ENCODE peak calls at places on chromosomes 5 and 9, in seven cellular contexts. B is CD4-positive, CD25-positive, alpha-beta regulatory T cell; V is thyroid gland; P is upper lobe of right lung; X is CD4-positive, alpha-beta memory T cell; Y is hepatocyte; C is CD8-positive, alpha-beta T cell. Q is an unnamed sample.

GRCh38 chr5:163005949-163006348 is 431.4 kb upstream of the CCNG1 start:
- DNase-seq in B (no peak), V (no peak), P (no peak), X (no peak), Y (no peak), C (no peak), Q (no peak)

GRCh38 chr5:33850100-33850594 is 41.6 kb downstream of the ADAMTS12 start:
- DNase-seq in B (no peak), V (no peak), P (no peak), X (peak; percentile 15), Y (no peak), C (no peak), Q (no peak)

GRCh38 chr5:179974946-179975712 is 67.4 kb upstream of the TBC1D9B start:
- DNase-seq in B (no peak), V (peak; percentile 59), P (peak; percentile 70), X (peak; percentile 3), Y (peak; percentile 39), C (peak; percentile 13), Q (no peak)

GRCh38 chr9:127233582-127234350 is 30.8 kb upstream of the GARNL3 start:
- DNase-seq in B (no peak), V (no peak), P (no peak), X (no peak), Y (no peak), C (no peak), Q (no peak)

GRCh38 chr5:150313501-150313900 is 10.8 kb upstream of the ARSI start:
- DNase-seq in B (no peak), V (no peak), P (no peak), X (no peak), Y (no peak), C (no peak), Q (no peak)

GRCh38 chr5:61603211-61603908 is 271.3 kb downstream of the ZSWIM6 start:
- DNase-seq in B (no peak), V (peak; percentile 31), P (no peak), X (no peak), Y (no peak), C (no peak), Q (no peak)

GRCh38 chr9:127903557-127904475 is 4.4 kb upstream of the ST6GALNAC6 start:
- DNase-seq in B (peak; percentile 48), V (peak; percentile 89), P (peak; percentile 90), X (peak; percentile 58), Y (peak; percentile 48), C (no peak), Q (peak; percentile 58)

GRCh38 chr9:134186471-134187109 is 22.2 kb upstream of the RNU6ATAC start:
- DNase-seq in B (no peak), V (no peak), P (peak; percentile 61), X (no peak), Y (no peak), C (no peak), Q (no peak)

GRCh38 chr9:92617951-92618510 is 51.9 kb downstream of the IPPK start:
- DNase-seq in B (no peak), V (no peak), P (no peak), X (no peak), Y (no peak), C (no peak), Q (no peak)

GRCh38 chr9:126262738-126263137 is 63.9 kb upstream of the MVB12B start:
- DNase-seq in B (no peak), V (no peak), P (no peak), X (no peak), Y (no peak), C (no peak), Q (no peak)

GRCh38 chr5:72138943-72139467 is 31.7 kb downstream of the MAP1B start:
- DNase-seq in B (no peak), V (no peak), P (no peak), X (no peak), Y (no peak), C (no peak), Q (no peak)

GRCh38 chr9:108535526-108535925 is 320.3 kb downstream of the ACTL7B start:
- DNase-seq in B (no peak), V (no peak), P (no peak), X (no peak), Y (no peak), C (no peak), Q (no peak)

DNA sequence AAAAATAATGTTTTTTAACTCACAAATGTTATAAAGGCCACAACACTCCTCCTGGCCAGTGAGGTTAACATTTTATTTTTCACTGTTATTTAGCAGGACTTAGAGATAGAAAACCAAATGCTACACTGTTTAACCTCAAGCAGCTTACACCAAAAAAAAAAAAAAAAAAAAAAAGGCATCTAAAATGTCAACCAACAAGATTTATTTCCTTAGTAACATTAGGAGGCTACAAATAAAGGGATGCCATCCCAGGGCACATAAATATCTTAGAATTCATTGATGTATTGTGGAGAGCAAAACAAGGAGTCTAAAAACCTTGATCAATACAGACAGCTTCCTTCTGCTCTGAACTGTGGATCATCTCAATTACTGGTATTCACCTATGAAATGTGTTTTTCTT is 53.7 kb downstream of the ELAVL2 start:
- DNase-seq in B (no peak), V (no peak), P (no peak), X (no peak), Y (no peak), C (no peak), Q (no peak)
- H3K4me1 ChIP-seq in B (no peaks in the 10 kb centered on the region), V (no peaks in the 10 kb centered on the region), P (no peaks in the 10 kb centered on the region), X (no peaks in the 10 kb centered on the region), Y (no peaks in the 10 kb centered on the region), C (no peaks in the 10 kb centered on the region), Q (no peaks in the 10 kb centered on the region)

GRCh38 chr5:119454171-119454570 is 1.9 kb downstream of the HSD17B4 start:
- DNase-seq in B (no peak), V (no peak), P (no peak), X (no peak), Y (no peak), C (no peak), Q (no peak)
- H3K4me3 ChIP-seq in B (no peak overlapping the region), V (no peak overlapping the region), P (no peak overlapping the region), X (no peak overlapping the region), Y (no peak overlapping the region), C (no peak overlapping the region), Q (no peak overlapping the region)

GRCh38 chr5:88827997-88828396 is 55.0 kb downstream of the MEF2C start:
- DNase-seq in B (no peak), V (no peak), P (no peak), X (no peak), Y (no peak), C (no peak), Q (no peak)

GRCh38 chr5:88829053-88829452 is 53.9 kb downstream of the MEF2C start:
- DNase-seq in B (no peak), V (no peak), P (no peak), X (no peak), Y (no peak), C (no peak), Q (no peak)

GRCh38 chr5:88831856-88832255 is 51.1 kb downstream of the MEF2C start:
- DNase-seq in B (no peak), V (no peak), P (no peak), X (no peak), Y (no peak), C (no peak), Q (no peak)

GRCh38 chr5:88830567-88830966 is 52.4 kb downstream of the MEF2C start:
- DNase-seq in B (no peak), V (no peak), P (no peak), X (no peak), Y (no peak), C (no peak), Q (no peak)

GRCh38 chr5:88829773-88830172 is 53.2 kb downstream of the MEF2C start:
- DNase-seq in B (no peak), V (no peak), P (no peak), X (no peak), Y (no peak), C (no peak), Q (no peak)
- H3K27ac ChIP-seq in B (no peak overlapping the region), V (peak overlapping the region; percentile 28), P (peak overlapping the region; percentile 69), X (no peak overlapping the region), Y (no peak overlapping the region), C (no peak overlapping the region), Q (no peak overlapping the region)

DNA sequence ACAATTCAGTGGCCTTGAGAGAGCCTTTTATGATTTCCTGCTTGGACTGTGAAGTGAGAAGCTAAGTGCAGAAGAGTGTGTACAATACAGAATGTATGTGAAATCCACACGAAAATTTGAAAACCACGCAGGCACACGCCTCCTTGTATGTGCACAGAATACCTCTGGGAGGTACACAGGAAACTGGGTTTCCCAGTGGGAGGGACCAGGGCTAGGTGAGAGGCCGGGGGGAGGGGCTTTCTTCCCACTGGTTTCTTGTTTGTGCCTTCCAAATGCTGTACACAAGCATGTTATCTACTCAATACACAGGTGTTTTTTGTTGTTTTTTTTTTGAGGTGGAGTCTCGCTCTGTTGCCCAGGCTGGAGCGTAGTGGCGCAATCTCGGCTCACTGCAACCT is 16.1 kb downstream of the C9orf50 start:
- DNase-seq in B (no peak), V (no peak), P (no peak), X (no peak), Y (no peak), C (no peak), Q (no peak)
- H3K4me1 ChIP-seq in B (peaks cover 11% of the 10 kb centered on the region), V (peaks cover 27% of the 10 kb centered on the region), P (peaks cover 22% of the 10 kb centered on the region), X (peaks cover 31% of the 10 kb centered on the region), Y (peaks cover 21% of the 10 kb centered on the region), C (peaks cover 19% of the 10 kb centered on the region), Q (peaks cover 22% of the 10 kb centered on the region)

GRCh38 chr5:151740336-151740942 is 18.0 kb downstream of the ATOX1 start:
- DNase-seq in B (peak; percentile 33), V (peak; percentile 55), P (no peak), X (peak; percentile 58), Y (peak; percentile 92), C (peak; percentile 10), Q (peak; percentile 21)

GRCh38 chr5:151739395-151739794 is 19.0 kb downstream of the ATOX1 start:
- DNase-seq in B (no peak), V (no peak), P (no peak), X (no peak), Y (peak; percentile 34), C (no peak), Q (no peak)

GRCh38 chr5:151738125-151738848 is 20.1 kb downstream of the ATOX1 start:
- DNase-seq in B (no peak), V (no peak), P (no peak), X (no peak), Y (no peak), C (no peak), Q (no peak)

GRCh38 chr5:151740958-151741373 is 17.5 kb downstream of the ATOX1 start:
- DNase-seq in B (no peak), V (no peak), P (no peak), X (no peak), Y (no peak), C (no peak), Q (no peak)

DNA sequence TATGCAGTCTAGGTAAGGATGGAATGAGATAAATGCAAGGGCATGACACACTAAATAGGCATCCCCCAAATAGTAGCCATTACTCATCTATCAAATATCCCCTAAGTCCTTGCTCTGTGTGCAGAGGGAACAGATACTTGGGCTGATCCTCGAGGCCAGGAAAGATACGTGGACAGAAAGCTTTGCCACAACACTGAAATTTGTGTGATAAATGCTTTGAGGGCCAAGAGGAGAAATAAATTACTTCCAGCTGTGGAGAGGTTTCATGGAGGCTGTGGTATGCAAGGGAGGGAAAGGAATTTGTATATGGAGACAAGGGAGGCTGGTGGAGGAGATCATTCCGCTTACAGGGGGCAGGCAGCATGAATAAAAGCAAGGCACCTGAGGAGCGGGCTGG is 18.5 kb downstream of the ATOX1 start:
- DNase-seq in B (no peak), V (no peak), P (no peak), X (no peak), Y (no peak), C (no peak), Q (no peak)
- H3K4me3 ChIP-seq in B (no peak overlapping the region), V (no peak overlapping the region), P (no peak overlapping the region), X (no peak overlapping the region), Y (no peak overlapping the region), C (no peak overlapping the region), Q (no peak overlapping the region)

DNA sequence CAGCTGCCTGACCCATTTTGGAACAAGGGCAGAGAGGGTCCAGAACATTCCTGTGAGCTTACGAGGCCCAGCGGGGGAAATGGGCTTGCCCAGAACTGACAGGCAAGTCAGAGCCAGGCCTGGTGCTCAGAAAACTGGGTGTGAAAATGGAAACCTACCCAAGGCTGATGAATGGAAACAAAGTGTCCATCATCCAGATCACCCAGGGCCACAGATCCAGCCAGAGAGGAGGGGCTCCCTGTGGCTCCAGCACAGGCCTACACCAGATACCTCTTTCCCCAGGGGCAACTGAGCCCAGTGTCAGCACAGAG is 3.1 kb downstream of the CLTB start:
- DNase-seq in B (no peak), V (no peak), P (peak; percentile 40), X (no peak), Y (no peak), C (no peak), Q (no peak)
- H3K27ac ChIP-seq in B (no peak overlapping the region), V (no peak overlapping the region), P (peak overlapping the region; percentile 8), X (no peak overlapping the region), Y (no peak overlapping the region), C (no peak overlapping the region), Q (no peak overlapping the region)

Q was measured in effector memory CD4-positive, alpha-beta T cell.